ENCODE peak calls at places on chromosome 2, in four cellular contexts. One of them, this sample, is unnamed.

GRCh38 chr2:69482471-69482870 is 45.2 kb upstream of the NFU1 start:
- DNase-seq in K562: no peak
- DNase-seq in SK-N-SH: no peak
- DNase-seq in GM12878: no peak
- DNase-seq in this sample: no peak

GRCh38 chr2:86787701-86788100 is 3.0 kb downstream of the CD8A start:
- DNase-seq in GM12878: no peak
- DNase-seq in K562: no peak
- DNase-seq in SK-N-SH: peak
- DNase-seq in this sample: no peak

GRCh38 chr2:202104286-202104870 is 31.3 kb downstream of the KIAA2012 start:
- DNase-seq in GM12878: peak
- DNase-seq in K562: peak
- DNase-seq in SK-N-SH: peak
- DNase-seq in this sample: peak

GRCh38 chr2:75574106-75574505 is 13.4 kb upstream of the EVA1A start:
- DNase-seq in K562: no peak
- DNase-seq in SK-N-SH: no peak
- DNase-seq in GM12878: no peak
- DNase-seq in this sample: no peak

GRCh38 chr2:47257837-47258436 is 102.8 kb upstream of the STPG4 start:
- DNase-seq in SK-N-SH: no peak
- DNase-seq in GM12878: no peak
- DNase-seq in K562: no peak
- DNase-seq in this sample: no peak

GRCh38 chr2:11967946-11968465 is 221.6 kb downstream of the LPIN1 start:
- DNase-seq in SK-N-SH: peak
- DNase-seq in GM12878: no peak
- DNase-seq in K562: peak
- DNase-seq in this sample: no peak

GRCh38 chr2:226447338-226447885 is 352.2 kb downstream of the IRS1 start:
- DNase-seq in SK-N-SH: no peak
- DNase-seq in K562: no peak
- DNase-seq in GM12878: no peak
- DNase-seq in this sample: no peak

GRCh38 chr2:109613922-109614714 is at the start of the genes SEPTIN10 and SOWAHC:
- DNase-seq in SK-N-SH: peak
- DNase-seq in K562: no peak
- DNase-seq in GM12878: peak
- DNase-seq in this sample: peak

GRCh38 chr2:165636959-165637358 is 157.1 kb downstream of the GALNT3 start:
- DNase-seq in SK-N-SH: no peak
- DNase-seq in K562: no peak
- DNase-seq in GM12878: no peak
- DNase-seq in this sample: no peak

GRCh38 chr2:42026332-42026731 is 21.5 kb upstream of the PKDCC start:
- DNase-seq in K562: no peak
- DNase-seq in SK-N-SH: peak
- DNase-seq in GM12878: no peak
- DNase-seq in this sample: no peak

GRCh38 chr2:23588106-23588505 is 203.1 kb downstream of the KLHL29 start:
- DNase-seq in K562: no peak
- DNase-seq in SK-N-SH: no peak
- DNase-seq in GM12878: no peak
- DNase-seq in this sample: no peak

GRCh38 chr2:42353792-42354429 is 7.1 kb downstream of the COX7A2L start:
- DNase-seq in GM12878: no peak
- DNase-seq in K562: peak
- DNase-seq in SK-N-SH: no peak
- DNase-seq in this sample: no peak

GRCh38 chr2:73112026-73112912 is 479 bp downstream of the RAB11FIP5 start:
- DNase-seq in K562: peak
- DNase-seq in SK-N-SH: peak
- DNase-seq in GM12878: no peak
- DNase-seq in this sample: no peak

GRCh38 chr2:160407393-160408204 is 86.0 kb downstream of the RBMS1 start:
- DNase-seq in K562: no peak
- DNase-seq in GM12878: no peak
- DNase-seq in SK-N-SH: peak
- DNase-seq in this sample: peak

GRCh38 chr2:60794271-60794863 is 38.3 kb downstream of the PAPOLG start:
- DNase-seq in GM12878: no peak
- DNase-seq in SK-N-SH: peak
- DNase-seq in K562: peak
- DNase-seq in this sample: no peak

GRCh38 chr2:120939595-120940318 is 204.1 kb downstream of the GLI2 start:
- DNase-seq in K562: peak
- DNase-seq in SK-N-SH: no peak
- DNase-seq in GM12878: no peak
- DNase-seq in this sample: no peak

GRCh38 chr2:10522726-10523405 is 74.7 kb upstream of the ODC1 start:
- DNase-seq in GM12878: no peak
- DNase-seq in SK-N-SH: no peak
- DNase-seq in K562: no peak
- DNase-seq in this sample: no peak

GRCh38 chr2:120436885-120437603 is 91.1 kb downstream of the INHBB start:
- DNase-seq in K562: peak
- DNase-seq in GM12878: no peak
- DNase-seq in SK-N-SH: peak
- DNase-seq in this sample: peak

GRCh38 chr2:174350018-174350417 is 15.3 kb downstream of the SP9 start:
- DNase-seq in SK-N-SH: no peak
- DNase-seq in K562: peak
- DNase-seq in GM12878: no peak
- DNase-seq in this sample: no peak

GRCh38 chr2:230711224-230711623 is 1.4 kb upstream of the CAB39 start:
- DNase-seq in K562: peak
- DNase-seq in SK-N-SH: no peak
- DNase-seq in GM12878: no peak
- DNase-seq in this sample: no peak

GRCh38 chr2:1823187-1824169 is 79.2 kb upstream of the PXDN start:
- DNase-seq in SK-N-SH: no peak
- DNase-seq in GM12878: no peak
- DNase-seq in K562: no peak
- DNase-seq in this sample: no peak

GRCh38 chr2:113324684-113325160 is 46.0 kb upstream of the PAX8 start:
- DNase-seq in SK-N-SH: peak
- DNase-seq in K562: peak
- DNase-seq in GM12878: no peak
- DNase-seq in this sample: peak

GRCh38 chr2:237440819-237441281 is 26.9 kb upstream of the COL6A3 start:
- DNase-seq in K562: no peak
- DNase-seq in SK-N-SH: no peak
- DNase-seq in GM12878: no peak
- DNase-seq in this sample: no peak

GRCh38 chr2:228613133-228613532 is 431.6 kb upstream of the SPHKAP start:
- DNase-seq in K562: no peak
- DNase-seq in GM12878: peak
- DNase-seq in SK-N-SH: no peak
- DNase-seq in this sample: no peak

GRCh38 chr2:219968685-219969345 is 341.4 kb downstream of the SLC4A3 start:
- DNase-seq in SK-N-SH: no peak
- DNase-seq in GM12878: no peak
- DNase-seq in K562: no peak
- DNase-seq in this sample: no peak

GRCh38 chr2:86523491-86523890 is 39.8 kb downstream of the CHMP3 start:
- DNase-seq in SK-N-SH: no peak
- DNase-seq in GM12878: no peak
- DNase-seq in K562: no peak
- DNase-seq in this sample: no peak

GRCh38 chr2:139529045-139529444 is 748.9 kb upstream of the NXPH2 start:
- DNase-seq in GM12878: no peak
- DNase-seq in SK-N-SH: peak
- DNase-seq in K562: no peak
- DNase-seq in this sample: no peak
- TF ChIP-seq TAF1 in GM12878: no peak
- TF ChIP-seq TAF1 in SK-N-SH: no peak
- TF ChIP-seq TAF1 in K562: no peak
- TF ChIP-seq TAF1 in this sample: no peak

DNA sequence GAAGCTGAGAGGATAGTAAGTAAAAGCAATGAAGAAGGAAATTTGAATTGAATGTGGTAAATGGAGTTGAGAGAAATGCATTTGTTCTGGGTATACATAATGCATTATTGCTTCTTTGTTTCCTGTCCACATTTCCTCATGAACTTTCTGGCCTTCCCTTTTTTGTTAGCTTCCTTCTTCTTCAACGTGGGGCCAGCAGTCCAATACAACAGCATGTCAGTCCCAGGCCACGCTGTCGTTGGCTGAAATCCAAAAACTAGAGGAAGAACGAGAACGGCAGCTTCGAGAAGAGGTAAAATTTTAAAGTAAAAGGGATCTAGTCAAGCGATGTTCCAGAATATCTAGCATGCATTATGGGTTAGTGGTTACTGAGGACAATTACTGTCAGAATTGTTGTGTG is 30.4 kb upstream of the SNORC start:
- DNase-seq in GM12878: no peak
- DNase-seq in K562: peak
- DNase-seq in SK-N-SH: no peak
- DNase-seq in this sample: no peak
- TF ChIP-seq TAF1 in GM12878: no peak
- TF ChIP-seq TAF1 in K562: no peak
- TF ChIP-seq TAF1 in SK-N-SH: no peak
- TF ChIP-seq TAF1 in this sample: no peak

GRCh38 chr2:67309281-67309680 is 87.9 kb upstream of the ETAA1 start:
- DNase-seq in GM12878: no peak
- DNase-seq in SK-N-SH: no peak
- DNase-seq in K562: no peak
- DNase-seq in this sample: no peak

GRCh38 chr2:67313536-67313935 is 83.6 kb upstream of the ETAA1 start:
- DNase-seq in GM12878: no peak
- DNase-seq in K562: no peak
- DNase-seq in SK-N-SH: no peak
- DNase-seq in this sample: no peak

DNA sequence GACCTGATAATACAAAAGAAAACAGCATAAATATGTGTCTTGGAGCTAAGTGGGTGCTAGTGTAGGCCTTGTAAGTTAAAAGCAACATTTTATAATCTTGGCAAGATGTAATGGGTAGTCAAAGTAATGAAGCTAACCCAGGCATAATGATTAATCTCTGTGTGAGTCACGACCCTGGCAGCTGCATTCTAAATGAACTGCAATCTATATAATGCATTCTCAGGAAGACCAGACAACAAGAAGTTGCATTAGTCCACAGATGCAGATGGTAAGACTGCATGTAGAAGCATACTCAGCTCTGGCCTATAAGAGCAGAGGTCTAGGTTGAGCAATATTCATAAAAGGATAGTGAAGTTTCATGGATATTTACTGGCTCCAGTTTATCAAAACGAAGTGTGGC is 85.6 kb upstream of the ETAA1 start:
- DNase-seq in K562: no peak
- DNase-seq in SK-N-SH: peak
- DNase-seq in GM12878: no peak
- DNase-seq in this sample: no peak
- TF ChIP-seq TAF1 in K562: no peak
- TF ChIP-seq TAF1 in SK-N-SH: no peak
- TF ChIP-seq TAF1 in GM12878: no peak
- TF ChIP-seq TAF1 in this sample: no peak

GRCh38 chr2:173017657-173018420 is 57.8 kb upstream of the MAP3K20 start:
- DNase-seq in K562: no peak
- DNase-seq in GM12878: no peak
- DNase-seq in SK-N-SH: no peak
- DNase-seq in this sample: no peak
- TF ChIP-seq TAF1 in K562: no peak
- TF ChIP-seq TAF1 in GM12878: no peak
- TF ChIP-seq TAF1 in SK-N-SH: no peak
- TF ChIP-seq TAF1 in this sample: no peak

GRCh38 chr2:127640082-127641072 is 5.6 kb upstream of the GPR17 start:
- DNase-seq in K562: no peak
- DNase-seq in GM12878: no peak
- DNase-seq in SK-N-SH: peak
- DNase-seq in this sample: peak
- TF ChIP-seq TAF1 in K562: no peak
- TF ChIP-seq TAF1 in GM12878: no peak
- TF ChIP-seq TAF1 in SK-N-SH: no peak
- TF ChIP-seq TAF1 in this sample: no peak

DNA sequence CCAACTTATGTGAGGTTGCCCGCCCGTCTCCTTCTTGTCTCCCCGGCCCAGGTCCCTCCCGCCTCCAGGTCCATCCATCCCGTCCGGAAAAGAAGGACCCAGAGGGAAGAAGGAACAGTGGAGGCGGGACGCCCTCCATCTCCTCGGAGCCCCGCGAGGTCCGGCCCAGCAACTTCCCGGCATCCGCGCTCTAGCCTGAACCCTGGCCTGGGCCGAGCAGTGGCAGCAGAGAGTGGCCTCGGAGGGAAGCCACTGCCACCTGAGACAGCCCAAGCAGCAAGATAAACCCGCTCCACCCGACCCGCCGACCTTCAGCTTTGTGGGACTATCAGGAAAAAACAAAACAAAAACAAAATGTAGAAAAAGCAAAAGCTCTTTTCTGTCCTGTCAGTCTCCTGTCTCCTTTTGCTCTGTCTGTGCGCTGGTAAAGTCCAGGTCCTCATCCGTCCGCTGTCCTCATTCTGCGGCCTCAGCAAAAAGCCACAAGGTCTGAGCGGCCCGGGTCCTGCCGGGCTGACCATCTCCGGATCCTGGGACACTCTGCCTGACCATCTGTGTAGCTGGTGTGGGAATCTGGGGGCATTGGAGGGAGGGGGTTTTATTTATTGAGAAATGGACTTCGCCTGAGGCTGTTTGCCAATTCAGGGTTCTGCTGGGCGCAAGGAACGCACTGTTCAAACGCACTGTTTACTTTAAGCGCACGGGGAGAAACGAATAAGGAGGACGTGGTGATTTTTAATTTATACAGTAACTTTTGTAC is 3.1 kb downstream of the DLX1 start:
- DNase-seq in SK-N-SH: peak
- DNase-seq in GM12878: no peak
- DNase-seq in K562: no peak
- DNase-seq in this sample: no peak
- TF ChIP-seq TAF1 in SK-N-SH: no peak
- TF ChIP-seq TAF1 in GM12878: no peak
- TF ChIP-seq TAF1 in K562: no peak
- TF ChIP-seq TAF1 in this sample: no peak

GRCh38 chr2:105373344-105373781 is 25.5 kb downstream of the FHL2 start:
- DNase-seq in GM12878: no peak
- DNase-seq in K562: no peak
- DNase-seq in SK-N-SH: no peak
- DNase-seq in this sample: no peak
- TF ChIP-seq TAF1 in GM12878: no peak
- TF ChIP-seq TAF1 in K562: no peak
- TF ChIP-seq TAF1 in SK-N-SH: no peak
- TF ChIP-seq TAF1 in this sample: no peak

DNA sequence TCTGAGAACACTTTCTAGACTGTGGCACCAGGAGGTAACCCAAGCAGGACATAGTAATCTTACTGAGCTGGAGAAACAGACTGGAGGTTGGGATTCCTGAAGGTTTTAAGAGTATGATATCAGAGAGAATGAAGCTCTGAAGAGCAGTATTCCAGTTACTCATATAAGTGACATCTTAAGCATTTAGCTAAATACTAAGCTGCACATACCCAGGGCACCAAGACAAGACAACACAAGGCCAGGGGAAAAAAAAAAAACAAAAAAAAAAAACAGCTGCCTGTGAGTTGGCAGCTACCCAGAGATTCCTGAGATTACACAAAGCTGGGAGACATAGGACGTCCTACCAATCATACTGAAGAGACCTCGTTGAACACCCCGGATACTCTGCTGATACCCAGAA is 175.8 kb downstream of the SRBD1 start:
- DNase-seq in SK-N-SH: peak
- DNase-seq in K562: peak
- DNase-seq in GM12878: no peak
- DNase-seq in this sample: no peak
- TF ChIP-seq TAF1 in SK-N-SH: no peak
- TF ChIP-seq TAF1 in K562: no peak
- TF ChIP-seq TAF1 in GM12878: no peak
- TF ChIP-seq TAF1 in this sample: no peak